ENCODE peak calls at places on chromosomes 1 and 21, in ten cellular contexts. S is DND-41, P is mesendoderm, O is SK-N-SH, Z is neuronal stem cell, C is IMR-90, L is HCT116, T is mammary epithelial cell, D is neural progenitor cell, E is H1. R is an unnamed sample. For H3K36me3, the result is how much of the 10 kb centered on the place peaks cover.

GRCh38 chr1:94039514-94039870 is 81.5 kb downstream of the ABCA4 start:
- DNase-seq in Z (peak), C (peak), P (peak), E (peak), T (no peak), L (peak), D (peak), O (peak), S (peak), R (peak)

GRCh38 chr1:69172003-69173000 is 395.4 kb upstream of the LRRC7 start:
- DNase-seq in S (no peak), D (no peak), O (no peak), C (peak), Z (no peak), P (no peak), E (no peak), L (no peak), T (peak), R (no peak)

GRCh38 chr1:167488786-167489185 is 29.5 kb downstream of the CD247 start:
- DNase-seq in Z (peak), C (no peak), D (peak), E (no peak), S (no peak), L (no peak), O (no peak), P (peak), T (no peak), R (no peak)

GRCh38 chr21:46556802-46557201 is 48.1 kb downstream of the S100B start:
- DNase-seq in L (no peak), P (no peak), S (no peak), Z (no peak), E (no peak), O (no peak), T (no peak), C (no peak), D (no peak), R (no peak)

GRCh38 chr1:220775238-220775853 is 11.4 kb upstream of the MTARC1 start:
- DNase-seq in Z (no peak), L (no peak), P (no peak), D (peak), S (peak), E (no peak), O (peak), C (no peak), T (peak), R (peak)

GRCh38 chr1:4219826-4220225 is 319.8 kb upstream of the C1orf174 start:
- DNase-seq in P (no peak), L (no peak), S (no peak), E (no peak), O (no peak), Z (no peak), C (no peak), T (no peak), D (no peak), R (no peak)

GRCh38 chr1:65459397-65459768 is 38.9 kb downstream of the LEPR start:
- DNase-seq in O (peak), S (no peak), C (peak), P (peak), Z (no peak), L (peak), D (peak), E (no peak), T (peak), R (peak)

GRCh38 chr1:24932284-24932683 is 2.2 kb upstream of the RUNX3 start:
- DNase-seq in E (no peak), C (no peak), Z (peak), P (peak), L (peak), D (peak), S (peak), T (no peak), O (peak), R (peak)

GRCh38 chr1:2966435-2966834 is 54.8 kb upstream of the ACTRT2 start:
- DNase-seq in C (no peak), S (no peak), Z (no peak), E (no peak), L (no peak), D (no peak), O (no peak), T (no peak), P (no peak), R (no peak)

GRCh38 chr1:169102567-169102966 is 3.9 kb upstream of the ATP1B1 start:
- DNase-seq in L (no peak), E (no peak), D (peak), T (peak), Z (no peak), O (no peak), S (no peak), P (no peak), C (peak), R (no peak)

GRCh38 chr1:145701306-145701862 is 5.8 kb downstream of the PDZK1 start:
- DNase-seq in D (no peak), P (no peak), T (no peak), E (no peak), S (no peak), L (no peak), Z (no peak), O (no peak), C (no peak), R (no peak)

GRCh38 chr21:39033878-39034589 is 149.2 kb downstream of the PSMG1 start:
- DNase-seq in O (no peak), P (no peak), E (no peak), L (no peak), T (no peak), D (no peak), S (no peak), C (no peak), Z (no peak), R (no peak)

GRCh38 chr1:197139169-197139568 is 7.3 kb downstream of the ASPM start:
- DNase-seq in P (no peak), Z (no peak), C (no peak), T (no peak), D (no peak), E (no peak), S (no peak), L (no peak), O (no peak), R (no peak)

GRCh38 chr1:197140123-197140522 is 6.3 kb downstream of the ASPM start:
- DNase-seq in L (no peak), P (no peak), E (no peak), D (no peak), Z (no peak), T (no peak), O (no peak), S (no peak), C (peak), R (no peak)

GRCh38 chr1:197141556-197141955 is 4.9 kb downstream of the ASPM start:
- DNase-seq in P (no peak), L (no peak), E (no peak), O (no peak), C (no peak), S (no peak), Z (no peak), D (no peak), T (no peak), R (no peak)

DNA sequence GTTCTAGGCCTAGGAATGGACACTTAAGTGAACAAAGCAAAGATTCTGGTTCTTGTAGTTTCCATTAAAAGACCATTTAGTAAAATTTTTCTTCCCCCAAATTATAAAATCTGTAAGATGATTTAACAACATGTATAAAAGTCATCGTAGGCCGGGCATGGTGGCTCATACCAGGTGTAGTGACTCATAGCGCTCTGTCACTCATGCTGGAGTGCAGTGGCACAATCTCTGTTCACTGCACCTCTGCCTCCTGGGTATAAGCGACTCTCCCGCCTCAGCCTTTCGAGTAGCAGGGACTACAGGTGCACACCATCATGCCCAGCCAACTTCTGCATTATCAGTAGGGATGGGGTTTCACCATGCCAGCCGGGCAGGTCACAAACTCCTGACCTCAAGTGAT is 9.1 kb downstream of the ASPM start:
- DNase-seq in E (no peak), P (no peak), D (no peak), O (no peak), L (no peak), S (no peak), T (no peak), Z (no peak), C (no peak), R (no peak)
- H3K36me3 ChIP-seq in E (half or more), P (under half), D (under half), O (under half), L (under half), S (half or more), T (under half), Z (half or more), C (under half), R (half or more)

DNA sequence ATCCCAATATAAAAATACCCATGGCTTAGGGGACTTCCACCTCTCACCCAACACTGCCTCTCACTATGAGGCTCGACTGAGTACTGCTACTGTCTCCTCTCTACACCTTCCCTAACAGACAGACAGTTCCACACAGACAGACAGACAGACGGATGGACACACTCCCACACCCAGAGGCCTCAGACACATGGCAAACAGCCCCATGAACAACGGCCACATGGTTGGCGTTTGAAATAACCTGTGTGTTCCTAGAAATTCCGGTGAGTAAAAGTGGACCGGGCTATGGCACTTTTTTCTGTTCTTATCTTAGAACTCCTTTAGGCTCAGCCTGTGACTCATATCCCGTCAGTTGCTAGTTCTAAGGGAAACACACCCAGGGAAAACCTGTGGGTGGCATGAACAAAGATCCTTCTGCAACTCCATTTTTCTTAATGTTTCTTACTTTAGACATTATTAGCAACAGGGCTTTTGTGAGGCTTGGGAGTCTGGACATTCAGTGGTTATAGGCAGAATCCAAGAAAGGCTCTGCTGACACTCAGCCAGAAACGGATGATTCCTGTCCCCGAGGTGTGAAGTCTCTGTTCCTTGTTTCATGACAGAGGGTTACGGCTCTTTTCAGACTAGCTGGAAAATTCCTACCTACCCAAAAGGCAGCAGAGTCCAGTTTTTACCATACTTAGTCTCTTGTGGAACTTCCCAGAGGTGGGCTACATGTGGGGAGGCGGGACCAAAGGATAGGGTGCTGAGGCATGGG is 90.5 kb upstream of the TLR5 start:
- DNase-seq in C (peak), P (peak), O (no peak), D (no peak), S (no peak), Z (no peak), T (peak), L (peak), E (no peak), R (no peak)
- H3K4me2 ChIP-seq in C (peak), P (no peak), O (peak), D (no peak), S (no peak), Z (no peak), T (peak), L (peak), E (no peak), R (no peak)

GRCh38 chr1:160813215-160813614 is 17.2 kb downstream of the LY9 start:
- DNase-seq in Z (no peak), D (no peak), O (no peak), T (peak), P (peak), E (no peak), C (no peak), L (peak), S (no peak), R (no peak)

GRCh38 chr1:160810486-160810885 is 14.5 kb downstream of the LY9 start:
- DNase-seq in E (no peak), C (no peak), O (no peak), T (no peak), S (no peak), D (no peak), L (no peak), P (peak), Z (no peak), R (no peak)

GRCh38 chr1:160811147-160811546 is 15.2 kb downstream of the LY9 start:
- DNase-seq in S (no peak), P (no peak), Z (no peak), L (no peak), T (no peak), D (no peak), O (no peak), E (no peak), C (no peak), R (no peak)

GRCh38 chr1:160814856-160815255 is 18.9 kb downstream of the LY9 start:
- DNase-seq in C (no peak), T (no peak), D (no peak), S (no peak), E (no peak), Z (no peak), O (no peak), L (no peak), P (no peak), R (no peak)

GRCh38 chr1:160814316-160814715 is 18.3 kb downstream of the LY9 start:
- DNase-seq in P (no peak), Z (no peak), T (no peak), S (no peak), C (no peak), O (no peak), D (no peak), E (no peak), L (no peak), R (no peak)
- H3K9ac ChIP-seq in P (no peak), Z (no peak), T (no peak), S (no peak), C (no peak), O (no peak), D (no peak), E (no peak), L (no peak), R (no peak)

DNA sequence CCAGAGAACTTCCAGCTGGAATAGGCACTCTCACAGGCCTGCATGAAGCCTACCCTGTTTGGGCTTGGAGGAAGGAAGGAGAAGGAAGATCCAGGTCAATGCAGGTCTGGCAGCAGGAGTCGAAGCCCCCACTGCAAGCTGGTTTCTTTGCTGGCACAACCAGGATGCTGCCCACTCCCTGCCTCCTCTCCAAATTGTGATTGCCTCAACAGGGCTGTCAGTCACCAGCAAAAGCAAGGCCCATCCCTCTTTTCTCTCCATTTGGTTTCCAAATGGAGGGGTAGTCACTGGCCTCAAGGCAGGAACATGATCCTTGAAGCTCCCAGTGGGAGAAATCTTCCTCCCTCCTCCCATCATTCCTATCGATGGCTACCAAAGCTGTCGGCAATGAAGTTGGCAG is 37.0 kb downstream of the PACC1 start:
- DNase-seq in D (no peak), E (no peak), S (no peak), Z (no peak), C (no peak), L (no peak), P (no peak), O (no peak), T (no peak), R (no peak)
- H3K36me3 ChIP-seq in D (under half), E (under half), S (half or more), Z (half or more), C (under half), L (under half), P (under half), O (under half), T (under half), R (under half)

DNA sequence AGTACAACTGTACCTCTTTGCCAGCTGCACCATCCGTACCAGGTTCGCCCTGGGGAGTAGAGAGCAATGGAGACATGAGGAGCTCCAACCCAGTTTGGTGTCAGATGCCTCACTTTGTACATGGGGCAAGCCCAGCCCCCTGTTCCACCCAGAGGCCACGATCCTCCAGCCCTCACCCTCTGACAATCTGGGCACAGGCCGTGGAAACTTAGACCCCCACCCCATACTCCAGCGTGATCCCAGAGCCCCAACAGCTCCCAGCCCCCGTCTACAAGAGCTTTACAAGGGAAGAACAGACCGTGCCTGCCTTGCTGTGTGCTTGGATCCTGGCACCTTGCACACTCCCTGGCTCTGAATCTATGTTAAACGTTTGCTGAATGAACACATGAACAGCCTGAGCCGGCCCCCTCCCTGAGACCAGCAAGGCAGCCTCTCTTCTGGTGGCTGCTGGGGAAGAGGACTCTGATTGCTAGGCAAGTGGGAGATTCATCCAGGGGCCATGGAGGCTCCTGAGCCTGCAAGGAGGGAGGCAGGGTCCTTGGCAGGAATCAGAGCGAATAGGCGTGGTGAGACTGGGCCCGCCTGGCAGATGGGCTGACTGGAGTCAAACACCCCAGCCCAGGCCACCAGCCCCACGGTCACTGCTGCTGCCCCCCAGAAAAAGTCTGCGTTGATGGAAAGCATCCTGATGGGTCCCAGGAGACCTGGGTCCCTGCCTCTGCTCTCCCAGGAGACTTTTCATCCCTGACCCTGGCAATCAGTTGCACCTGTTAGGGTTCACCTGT is 12.5 kb upstream of the PEF1 start:
- DNase-seq in E (no peak), L (no peak), C (no peak), O (no peak), T (no peak), S (no peak), D (no peak), P (no peak), Z (no peak), R (no peak)
- H3K4me2 ChIP-seq in E (no peak), L (no peak), C (no peak), O (no peak), T (no peak), S (no peak), D (no peak), P (no peak), Z (no peak), R (no peak)

GRCh38 chr1:164608651-164609057 is 49.7 kb downstream of the PBX1 start:
- DNase-seq in C (peak), E (no peak), Z (no peak), P (no peak), T (no peak), O (no peak), D (no peak), L (no peak), S (no peak), R (no peak)
- H3K9ac ChIP-seq in C (no peak), E (no peak), Z (no peak), P (no peak), T (no peak), O (no peak), D (no peak), L (no peak), S (no peak), R (no peak)

GRCh38 chr1:151774540-151774939 is 11.2 kb upstream of the MRPL9 start:
- DNase-seq in C (no peak), O (no peak), D (no peak), S (no peak), T (no peak), L (no peak), Z (no peak), E (no peak), P (no peak), R (no peak)
- H3K36me3 ChIP-seq in C (under half), O (under half), D (under half), S (half or more), T (under half), L (under half), Z (half or more), E (under half), P (under half), R (under half)

DNA sequence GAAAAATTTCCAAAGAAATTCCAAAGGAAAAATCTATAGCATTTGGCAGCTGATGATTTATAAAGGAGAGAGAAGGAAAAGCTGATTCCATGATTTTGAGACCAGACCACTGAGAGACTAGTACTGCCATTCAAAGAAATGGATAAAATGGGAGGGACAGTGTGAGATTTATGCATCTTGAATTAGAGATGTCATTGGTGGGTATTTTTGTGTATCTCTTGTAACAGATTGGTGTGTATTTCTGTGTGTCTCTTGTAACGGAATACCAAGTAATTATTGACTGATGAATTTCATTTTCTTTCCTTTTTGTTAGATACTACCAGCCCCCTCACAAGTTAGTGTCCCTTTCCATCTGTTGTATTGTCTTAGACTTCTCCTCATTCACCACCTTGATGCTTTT is 102.2 kb downstream of the OLFML2B start:
- DNase-seq in E (no peak), L (no peak), Z (no peak), T (no peak), P (no peak), C (no peak), D (no peak), S (no peak), O (no peak), R (no peak)
- H3K4me2 ChIP-seq in E (no peak), L (no peak), Z (no peak), T (no peak), P (no peak), C (no peak), D (no peak), S (no peak), O (peak), R (no peak)

GRCh38 chr1:201490708-201491131 is 16.2 kb downstream of the CSRP1 start:
- DNase-seq in C (no peak), D (no peak), O (no peak), E (no peak), Z (no peak), L (no peak), S (no peak), P (no peak), T (no peak), R (no peak)

GRCh38 chr1:201489656-201490261 is 17.2 kb downstream of the CSRP1 start:
- DNase-seq in C (no peak), S (no peak), D (no peak), P (no peak), E (no peak), T (no peak), L (no peak), Z (no peak), O (no peak), R (peak)

GRCh38 chr1:201487742-201488141 is 18.8 kb upstream of the PHLDA3 start:
- DNase-seq in C (no peak), P (no peak), D (no peak), L (no peak), E (no peak), S (no peak), Z (no peak), O (no peak), T (no peak), R (no peak)

GRCh38 chr1:201486158-201486557 is 17.2 kb upstream of the PHLDA3 start:
- DNase-seq in Z (no peak), E (no peak), C (peak), S (no peak), O (no peak), L (no peak), D (no peak), T (no peak), P (no peak), R (no peak)

GRCh38 chr1:201488817-201489581 is 17.9 kb downstream of the CSRP1 start:
- DNase-seq in S (no peak), O (peak), L (peak), D (no peak), C (peak), Z (no peak), E (no peak), T (peak), P (no peak), R (no peak)
- H3K9ac ChIP-seq in S (no peak), O (peak), L (peak), D (no peak), C (peak), Z (no peak), E (no peak), T (peak), P (no peak), R (no peak)

GRCh38 chr1:5905431-5905830 is 86.8 kb downstream of the NPHP4 start:
- DNase-seq in C (no peak), Z (no peak), T (no peak), L (no peak), P (no peak), E (no peak), D (no peak), S (no peak), O (no peak), R (no peak)
- H3K36me3 ChIP-seq in C (under half), Z (under half), T (under half), L (under half), P (under half), E (under half), D (under half), S (half or more), O (under half), R (under half)